ENCODE peak calls at places on chromosomes 2 and 18, in four cellular contexts. One of them, this sample, is unnamed.

GRCh38 chr2:4635289-4635688 is 931.9 kb downstream of the DCDC2C start:
- DNase-seq in K562: no peak
- DNase-seq in A549: no peak
- DNase-seq in GM12878: no peak
- DNase-seq in this sample: no peak

GRCh38 chr2:75982750-75983149 is 272.0 kb upstream of the GCFC2 start:
- DNase-seq in K562: no peak
- DNase-seq in GM12878: no peak
- DNase-seq in A549: no peak
- DNase-seq in this sample: no peak

GRCh38 chr2:231191896-231192872 is 6.2 kb upstream of the ARMC9 start:
- DNase-seq in GM12878: no peak
- DNase-seq in A549: peak; percentile 60
- DNase-seq in K562: peak; percentile 39
- DNase-seq in this sample: peak; percentile 83

GRCh38 chr2:3141696-3142095 is 235.9 kb downstream of the EIPR1 start:
- DNase-seq in GM12878: no peak
- DNase-seq in A549: no peak
- DNase-seq in K562: no peak
- DNase-seq in this sample: no peak

GRCh38 chr2:128791983-128792315 is 473.3 kb upstream of the HS6ST1 start:
- DNase-seq in GM12878: no peak
- DNase-seq in K562: no peak
- DNase-seq in A549: no peak
- DNase-seq in this sample: no peak

GRCh38 chr2:8575011-8575750 is 106.7 kb upstream of the ID2 start:
- DNase-seq in GM12878: no peak
- DNase-seq in K562: no peak
- DNase-seq in A549: no peak
- DNase-seq in this sample: peak; percentile 22

GRCh38 chr2:109144271-109144670 is 15.3 kb downstream of the SH3RF3 start:
- DNase-seq in K562: no peak
- DNase-seq in A549: no peak
- DNase-seq in GM12878: no peak
- DNase-seq in this sample: no peak

GRCh38 chr2:85718006-85718391 is 23.8 kb downstream of the GNLY start:
- DNase-seq in GM12878: no peak
- DNase-seq in A549: no peak
- DNase-seq in K562: peak; percentile 36
- DNase-seq in this sample: no peak

GRCh38 chr18:51128533-51128932 is 68.9 kb downstream of the MEX3C start:
- DNase-seq in GM12878: no peak
- DNase-seq in K562: no peak
- DNase-seq in A549: no peak
- DNase-seq in this sample: no peak

GRCh38 chr2:14752294-14752693 is 119.8 kb downstream of the LRATD1 start:
- DNase-seq in GM12878: no peak
- DNase-seq in K562: no peak
- DNase-seq in A549: no peak
- DNase-seq in this sample: no peak

GRCh38 chr2:71452565-71452964 is 796 bp upstream of the DYSF start:
- DNase-seq in GM12878: no peak
- DNase-seq in K562: peak; percentile 86
- DNase-seq in A549: peak; percentile 46
- DNase-seq in this sample: peak; percentile 38

GRCh38 chr2:8611712-8612111 is 70.1 kb upstream of the ID2 start:
- DNase-seq in A549: no peak
- DNase-seq in K562: no peak
- DNase-seq in GM12878: no peak
- DNase-seq in this sample: no peak

GRCh38 chr2:96507957-96508520 is 2.9 kb upstream of the NEURL3 start:
- DNase-seq in GM12878: no peak
- DNase-seq in A549: peak; percentile 60
- DNase-seq in K562: peak; percentile 92
- DNase-seq in this sample: peak; percentile 10

GRCh38 chr2:218745559-218746469 is 35.2 kb downstream of the TTLL4 start:
- DNase-seq in A549: no peak
- DNase-seq in GM12878: no peak
- DNase-seq in K562: no peak
- DNase-seq in this sample: peak; percentile 65

GRCh38 chr2:217998926-217999633 is 3.7 kb downstream of the TNS1 start:
- DNase-seq in K562: no peak
- DNase-seq in A549: no peak
- DNase-seq in GM12878: no peak
- DNase-seq in this sample: no peak

GRCh38 chr2:44949329-44950151 is 8.0 kb downstream of the SIX3 start:
- DNase-seq in K562: no peak
- DNase-seq in GM12878: no peak
- DNase-seq in A549: no peak
- DNase-seq in this sample: peak; percentile 12

GRCh38 chr2:147925886-147926285 is 81.1 kb downstream of the ACVR2A start:
- DNase-seq in GM12878: no peak
- DNase-seq in K562: no peak
- DNase-seq in A549: no peak
- DNase-seq in this sample: peak; percentile 18

GRCh38 chr2:231462729-231463465 is 1.4 kb downstream of the NCL start:
- DNase-seq in K562: no peak
- DNase-seq in A549: no peak
- DNase-seq in GM12878: no peak
- DNase-seq in this sample: no peak

GRCh38 chr2:179768765-179769164 is 92.6 kb downstream of the ZNF385B start:
- DNase-seq in A549: no peak
- DNase-seq in GM12878: no peak
- DNase-seq in K562: no peak
- DNase-seq in this sample: peak; percentile 1

GRCh38 chr2:128422571-128422970 is 103.9 kb upstream of the HS6ST1 start:
- DNase-seq in A549: peak; percentile 36
- DNase-seq in K562: no peak
- DNase-seq in GM12878: no peak
- DNase-seq in this sample: peak; percentile 88

GRCh38 chr2:43397821-43398220 is 171.4 kb upstream of the ZFP36L2 start:
- DNase-seq in GM12878: no peak
- DNase-seq in A549: no peak
- DNase-seq in K562: no peak
- DNase-seq in this sample: no peak

GRCh38 chr18:37042381-37042780 is 213.5 kb downstream of the KIAA1328 start:
- DNase-seq in A549: no peak
- DNase-seq in K562: no peak
- DNase-seq in GM12878: no peak
- DNase-seq in this sample: no peak

GRCh38 chr2:212683346-212683745 is 144.7 kb upstream of the ERBB4 start:
- DNase-seq in K562: no peak
- DNase-seq in GM12878: no peak
- DNase-seq in A549: no peak
- DNase-seq in this sample: peak; percentile 53

GRCh38 chr18:46199515-46200147 is 95.4 kb downstream of the HAUS1 start:
- DNase-seq in K562: peak; percentile 13
- DNase-seq in GM12878: no peak
- DNase-seq in A549: peak; percentile 79
- DNase-seq in this sample: peak; percentile 86

GRCh38 chr18:25449046-25449445 is 97.1 kb upstream of the ZNF521 start:
- DNase-seq in K562: no peak
- DNase-seq in A549: no peak
- DNase-seq in GM12878: no peak
- DNase-seq in this sample: no peak

GRCh38 chr18:4599312-4599711 is 144.2 kb upstream of the DLGAP1 start:
- DNase-seq in GM12878: no peak
- DNase-seq in K562: no peak
- DNase-seq in A549: no peak
- DNase-seq in this sample: no peak

GRCh38 chr2:128599700-128600099 is 281.0 kb upstream of the HS6ST1 start:
- DNase-seq in GM12878: no peak
- DNase-seq in K562: no peak
- DNase-seq in A549: no peak
- DNase-seq in this sample: no peak

GRCh38 chr2:234071664-234072063 is 21.2 kb downstream of the SPP2 start:
- DNase-seq in A549: no peak
- DNase-seq in GM12878: no peak
- DNase-seq in K562: no peak
- DNase-seq in this sample: no peak

GRCh38 chr18:77487951-77488740 is 238.5 kb downstream of the GALR1 start:
- DNase-seq in GM12878: no peak
- DNase-seq in A549: no peak
- DNase-seq in K562: no peak
- DNase-seq in this sample: no peak

GRCh38 chr2:184692137-184692734 is 93.9 kb downstream of the ZNF804A start:
- DNase-seq in K562: no peak
- DNase-seq in A549: no peak
- DNase-seq in GM12878: no peak
- DNase-seq in this sample: no peak

GRCh38 chr2:199458806-199459285 is 1.1 kb upstream of the SATB2 start:
- DNase-seq in GM12878: no peak
- DNase-seq in A549: no peak
- DNase-seq in K562: no peak
- DNase-seq in this sample: peak; percentile 35

GRCh38 chr2:204205548-204205947 is 269.0 kb downstream of the ICOS start:
- DNase-seq in GM12878: no peak
- DNase-seq in A549: no peak
- DNase-seq in K562: no peak
- DNase-seq in this sample: no peak

GRCh38 chr2:109171444-109172334 is 42.7 kb downstream of the SH3RF3 start:
- DNase-seq in K562: no peak
- DNase-seq in A549: peak; percentile 16
- DNase-seq in GM12878: no peak
- DNase-seq in this sample: peak; percentile 99

GRCh38 chr2:205477016-205477705 is 205.1 kb upstream of the NRP2 start:
- DNase-seq in K562: no peak
- DNase-seq in A549: peak; percentile 1
- DNase-seq in GM12878: no peak
- DNase-seq in this sample: peak; percentile 64

GRCh38 chr18:34280653-34281052 is 55.9 kb upstream of the NOL4 start:
- DNase-seq in K562: no peak
- DNase-seq in GM12878: no peak
- DNase-seq in A549: no peak
- DNase-seq in this sample: no peak
- TF ChIP-seq ELK1 in K562: no peak
- TF ChIP-seq ELK1 in GM12878: no peak
- TF ChIP-seq ELK1 in A549: no peak
- TF ChIP-seq ELK1 in this sample: no peak

DNA sequence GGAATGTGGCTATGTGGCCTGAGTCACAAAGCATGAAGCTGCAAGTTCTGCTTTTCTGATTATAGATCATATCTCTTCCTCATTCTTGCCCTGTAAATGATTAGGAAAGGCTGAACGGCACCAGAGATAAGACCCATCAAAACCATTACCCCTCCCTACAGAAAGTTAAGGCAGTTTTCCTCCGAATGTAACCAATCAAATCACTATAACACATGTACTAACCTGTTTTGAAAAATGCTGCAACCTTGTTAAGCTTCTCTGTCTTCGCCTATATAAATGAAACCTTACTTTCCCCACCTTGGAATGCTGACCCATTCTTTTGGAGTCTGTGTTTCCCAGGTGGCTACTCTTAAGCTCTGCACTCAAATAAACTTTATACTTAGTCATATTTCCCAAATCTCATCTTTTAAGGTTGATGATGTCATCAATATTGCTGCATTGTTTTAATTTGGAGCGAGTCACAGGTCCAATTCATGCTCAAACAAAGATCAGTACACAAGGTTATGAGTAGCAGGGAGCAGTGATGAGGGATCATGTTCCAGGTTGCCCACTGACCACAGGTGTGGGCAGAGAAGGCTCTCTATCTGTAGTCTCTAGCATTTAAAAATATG is 662.3 kb downstream of the IRS1 start:
- DNase-seq in K562: no peak
- DNase-seq in A549: peak; percentile 57
- DNase-seq in GM12878: no peak
- DNase-seq in this sample: peak; percentile 76
- H3K27ac ChIP-seq in K562: no peak overlapping the region
- H3K27ac ChIP-seq in A549: peak overlapping the region; percentile 47
- H3K27ac ChIP-seq in GM12878: no peak overlapping the region
- H3K27ac ChIP-seq in this sample: no peak overlapping the region

GRCh38 chr18:9575558-9575957 is 38.8 kb downstream of the PPP4R1 start:
- DNase-seq in K562: peak; percentile 76
- DNase-seq in GM12878: no peak
- DNase-seq in A549: peak; percentile 95
- DNase-seq in this sample: peak; percentile 98
- TF ChIP-seq RCOR1 in K562: no peak
- TF ChIP-seq RCOR1 in GM12878: no peak
- TF ChIP-seq RCOR1 in A549: no peak
- TF ChIP-seq RCOR1 in this sample: no peak

GRCh38 chr18:43049021-43049420 is 66.5 kb downstream of the RIT2 start:
- DNase-seq in A549: no peak
- DNase-seq in K562: no peak
- DNase-seq in GM12878: no peak
- DNase-seq in this sample: peak; percentile 17
- TF ChIP-seq ELK1 in A549: no peak
- TF ChIP-seq ELK1 in K562: no peak
- TF ChIP-seq ELK1 in GM12878: no peak
- TF ChIP-seq ELK1 in this sample: no peak